ENCODE peak calls at places on chromosomes 3 and 15, in five cellular contexts. One of them, this sample, is unnamed.

GRCh38 chr3:75692061-75692460 is 27.9 kb downstream of the FRG2C start:
- DNase-seq in upper lobe of right lung: no peak
- DNase-seq in mammary epithelial cell: no peak
- DNase-seq in naive thymus-derived CD4-positive, alpha-beta T cell: no peak
- DNase-seq in PC-9: no peak
- DNase-seq in this sample: no peak

GRCh38 chr3:128548011-128548410 is 55.0 kb upstream of the GATA2 start:
- DNase-seq in naive thymus-derived CD4-positive, alpha-beta T cell: no peak
- DNase-seq in upper lobe of right lung: no peak
- DNase-seq in PC-9: no peak
- DNase-seq in mammary epithelial cell: no peak
- DNase-seq in this sample: no peak

GRCh38 chr3:125115640-125116039 is 59.8 kb upstream of the HEG1 start:
- DNase-seq in mammary epithelial cell: no peak
- DNase-seq in naive thymus-derived CD4-positive, alpha-beta T cell: no peak
- DNase-seq in upper lobe of right lung: no peak
- DNase-seq in PC-9: no peak
- DNase-seq in this sample: no peak

GRCh38 chr3:100420885-100421284 is 19.5 kb downstream of the LNP1 start:
- DNase-seq in mammary epithelial cell: no peak
- DNase-seq in naive thymus-derived CD4-positive, alpha-beta T cell: no peak
- DNase-seq in PC-9: no peak
- DNase-seq in upper lobe of right lung: no peak
- DNase-seq in this sample: no peak

GRCh38 chr3:177764377-177764912 is 567.2 kb upstream of the TBL1XR1 start:
- DNase-seq in mammary epithelial cell: no peak
- DNase-seq in PC-9: peak; percentile 30
- DNase-seq in upper lobe of right lung: no peak
- DNase-seq in naive thymus-derived CD4-positive, alpha-beta T cell: no peak
- DNase-seq in this sample: no peak

GRCh38 chr15:100266166-100266565 is 75.6 kb downstream of the ADAMTS17 start:
- DNase-seq in naive thymus-derived CD4-positive, alpha-beta T cell: no peak
- DNase-seq in PC-9: no peak
- DNase-seq in upper lobe of right lung: no peak
- DNase-seq in mammary epithelial cell: no peak
- DNase-seq in this sample: no peak

GRCh38 chr3:43892061-43892460 is 201.3 kb downstream of the ABHD5 start:
- DNase-seq in upper lobe of right lung: no peak
- DNase-seq in naive thymus-derived CD4-positive, alpha-beta T cell: no peak
- DNase-seq in PC-9: no peak
- DNase-seq in mammary epithelial cell: no peak
- DNase-seq in this sample: no peak

GRCh38 chr3:63387568-63387967 is 109.5 kb downstream of the SYNPR start:
- DNase-seq in PC-9: no peak
- DNase-seq in upper lobe of right lung: no peak
- DNase-seq in naive thymus-derived CD4-positive, alpha-beta T cell: no peak
- DNase-seq in mammary epithelial cell: peak; percentile 21
- DNase-seq in this sample: no peak

DNA sequence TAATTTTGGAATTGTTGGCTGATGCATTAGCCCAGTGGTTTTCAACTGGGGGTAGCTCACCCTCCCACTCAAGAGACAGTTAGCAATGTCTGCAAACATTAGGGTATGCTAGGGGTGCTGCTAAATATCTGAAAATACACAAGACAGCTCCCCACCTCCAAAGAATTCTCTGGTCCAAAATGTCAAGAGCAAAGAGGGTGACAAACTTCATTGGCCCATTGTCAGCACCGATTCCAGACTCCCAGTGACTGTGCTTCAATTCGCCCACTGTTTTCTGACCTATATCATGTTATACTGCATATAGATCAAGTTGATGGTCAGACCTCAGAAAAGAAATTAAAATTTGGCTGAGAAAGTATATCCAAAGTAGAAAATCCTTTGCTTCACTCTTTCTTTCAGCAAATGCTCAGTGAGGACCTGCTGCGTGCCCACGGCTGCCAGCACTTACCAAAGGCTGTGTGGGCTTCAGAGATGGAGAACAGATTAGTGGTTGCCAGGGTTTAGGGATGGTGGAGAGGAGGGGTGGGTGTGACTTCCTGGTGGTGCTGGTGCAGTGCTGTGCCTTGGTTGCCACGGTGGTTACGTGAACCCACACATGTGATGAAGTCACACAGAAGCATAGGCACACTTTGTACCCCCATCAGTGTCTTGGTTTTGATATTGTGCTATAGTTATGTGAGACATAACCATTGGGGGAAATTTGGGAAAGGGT is 204.0 kb downstream of the PLCL2 start:
- DNase-seq in upper lobe of right lung: no peak
- DNase-seq in naive thymus-derived CD4-positive, alpha-beta T cell: no peak
- DNase-seq in mammary epithelial cell: no peak
- DNase-seq in PC-9: no peak
- DNase-seq in this sample: no peak
- H3K4me3 ChIP-seq in upper lobe of right lung: no peak overlapping the region
- H3K4me3 ChIP-seq in naive thymus-derived CD4-positive, alpha-beta T cell: no peak overlapping the region
- H3K4me3 ChIP-seq in mammary epithelial cell: no peak overlapping the region
- H3K4me3 ChIP-seq in PC-9: no peak overlapping the region
- H3K4me3 ChIP-seq in this sample: no peak overlapping the region

GRCh38 chr3:59246719-59247401 is 197.0 kb upstream of the CFAP20DC start:
- DNase-seq in mammary epithelial cell: no peak
- DNase-seq in PC-9: no peak
- DNase-seq in upper lobe of right lung: no peak
- DNase-seq in naive thymus-derived CD4-positive, alpha-beta T cell: no peak
- DNase-seq in this sample: no peak

GRCh38 chr3:59244343-59244742 is 194.5 kb upstream of the CFAP20DC start:
- DNase-seq in naive thymus-derived CD4-positive, alpha-beta T cell: no peak
- DNase-seq in mammary epithelial cell: no peak
- DNase-seq in upper lobe of right lung: no peak
- DNase-seq in PC-9: no peak
- DNase-seq in this sample: no peak

GRCh38 chr3:59247402-59247841 is 197.6 kb upstream of the CFAP20DC start:
- DNase-seq in mammary epithelial cell: peak; percentile 68
- DNase-seq in PC-9: peak; percentile 57
- DNase-seq in upper lobe of right lung: no peak
- DNase-seq in naive thymus-derived CD4-positive, alpha-beta T cell: no peak
- DNase-seq in this sample: no peak

GRCh38 chr3:59245300-59245878 is 195.6 kb upstream of the CFAP20DC start:
- DNase-seq in naive thymus-derived CD4-positive, alpha-beta T cell: no peak
- DNase-seq in upper lobe of right lung: no peak
- DNase-seq in mammary epithelial cell: no peak
- DNase-seq in PC-9: no peak
- DNase-seq in this sample: no peak

GRCh38 chr3:59245879-59246501 is 196.2 kb upstream of the CFAP20DC start:
- DNase-seq in upper lobe of right lung: no peak
- DNase-seq in mammary epithelial cell: peak; percentile 79
- DNase-seq in PC-9: no peak
- DNase-seq in naive thymus-derived CD4-positive, alpha-beta T cell: no peak
- DNase-seq in this sample: no peak
- H3K27ac ChIP-seq in upper lobe of right lung: no peak overlapping the region
- H3K27ac ChIP-seq in mammary epithelial cell: peak overlapping the region; percentile 92
- H3K27ac ChIP-seq in PC-9: no peak overlapping the region
- H3K27ac ChIP-seq in naive thymus-derived CD4-positive, alpha-beta T cell: no peak overlapping the region
- H3K27ac ChIP-seq in this sample: no peak overlapping the region

GRCh38 chr3:71153753-71154152 is 429.8 kb downstream of the FOXP1 start:
- DNase-seq in upper lobe of right lung: no peak
- DNase-seq in mammary epithelial cell: no peak
- DNase-seq in PC-9: no peak
- DNase-seq in naive thymus-derived CD4-positive, alpha-beta T cell: no peak
- DNase-seq in this sample: no peak

GRCh38 chr3:71148455-71149060 is 435.0 kb downstream of the FOXP1 start:
- DNase-seq in mammary epithelial cell: no peak
- DNase-seq in upper lobe of right lung: no peak
- DNase-seq in PC-9: no peak
- DNase-seq in naive thymus-derived CD4-positive, alpha-beta T cell: no peak
- DNase-seq in this sample: no peak

GRCh38 chr3:71152039-71152891 is 431.3 kb downstream of the FOXP1 start:
- DNase-seq in mammary epithelial cell: no peak
- DNase-seq in naive thymus-derived CD4-positive, alpha-beta T cell: no peak
- DNase-seq in PC-9: no peak
- DNase-seq in upper lobe of right lung: no peak
- DNase-seq in this sample: no peak

GRCh38 chr3:71152892-71153265 is 430.6 kb downstream of the FOXP1 start:
- DNase-seq in upper lobe of right lung: no peak
- DNase-seq in PC-9: no peak
- DNase-seq in mammary epithelial cell: no peak
- DNase-seq in naive thymus-derived CD4-positive, alpha-beta T cell: no peak
- DNase-seq in this sample: no peak

DNA sequence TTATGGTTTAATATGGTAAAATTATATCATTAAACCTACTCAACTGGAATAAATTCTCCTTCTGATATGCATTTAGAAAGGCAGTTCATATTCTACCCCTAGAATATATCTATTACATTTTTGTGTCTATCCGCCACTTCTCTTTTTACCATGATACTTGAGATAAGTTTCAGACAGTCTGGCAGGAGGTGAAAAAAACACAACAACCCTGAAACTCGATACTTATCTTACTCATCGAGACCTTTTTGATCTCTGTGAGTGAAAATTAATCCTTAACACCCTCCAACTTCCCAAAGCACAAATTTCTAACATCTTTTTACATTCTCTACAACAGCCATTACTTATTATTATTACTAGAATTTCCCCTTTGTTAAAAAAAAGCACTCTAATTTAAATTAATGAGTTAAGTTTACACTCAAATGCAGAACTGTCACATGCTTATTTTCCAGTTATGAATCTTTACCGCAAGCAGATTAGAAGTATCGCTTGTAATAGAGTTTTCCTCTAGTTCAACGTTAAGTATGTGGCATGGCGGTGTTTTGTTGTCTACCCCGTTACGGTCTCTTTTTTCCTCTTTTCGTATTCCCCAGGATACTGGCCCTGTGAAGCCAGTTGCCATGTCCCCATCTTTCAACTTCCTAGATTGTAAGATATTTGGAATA is 433.1 kb downstream of the FOXP1 start:
- DNase-seq in naive thymus-derived CD4-positive, alpha-beta T cell: no peak
- DNase-seq in mammary epithelial cell: no peak
- DNase-seq in upper lobe of right lung: no peak
- DNase-seq in PC-9: no peak
- DNase-seq in this sample: no peak
- H3K4me1 ChIP-seq in naive thymus-derived CD4-positive, alpha-beta T cell: no peaks in the 10 kb centered on the region
- H3K4me1 ChIP-seq in mammary epithelial cell: no peaks in the 10 kb centered on the region
- H3K4me1 ChIP-seq in upper lobe of right lung: no peaks in the 10 kb centered on the region
- H3K4me1 ChIP-seq in PC-9: peaks cover 8% of the 10 kb centered on the region
- H3K4me1 ChIP-seq in this sample: peaks cover 5% of the 10 kb centered on the region

DNA sequence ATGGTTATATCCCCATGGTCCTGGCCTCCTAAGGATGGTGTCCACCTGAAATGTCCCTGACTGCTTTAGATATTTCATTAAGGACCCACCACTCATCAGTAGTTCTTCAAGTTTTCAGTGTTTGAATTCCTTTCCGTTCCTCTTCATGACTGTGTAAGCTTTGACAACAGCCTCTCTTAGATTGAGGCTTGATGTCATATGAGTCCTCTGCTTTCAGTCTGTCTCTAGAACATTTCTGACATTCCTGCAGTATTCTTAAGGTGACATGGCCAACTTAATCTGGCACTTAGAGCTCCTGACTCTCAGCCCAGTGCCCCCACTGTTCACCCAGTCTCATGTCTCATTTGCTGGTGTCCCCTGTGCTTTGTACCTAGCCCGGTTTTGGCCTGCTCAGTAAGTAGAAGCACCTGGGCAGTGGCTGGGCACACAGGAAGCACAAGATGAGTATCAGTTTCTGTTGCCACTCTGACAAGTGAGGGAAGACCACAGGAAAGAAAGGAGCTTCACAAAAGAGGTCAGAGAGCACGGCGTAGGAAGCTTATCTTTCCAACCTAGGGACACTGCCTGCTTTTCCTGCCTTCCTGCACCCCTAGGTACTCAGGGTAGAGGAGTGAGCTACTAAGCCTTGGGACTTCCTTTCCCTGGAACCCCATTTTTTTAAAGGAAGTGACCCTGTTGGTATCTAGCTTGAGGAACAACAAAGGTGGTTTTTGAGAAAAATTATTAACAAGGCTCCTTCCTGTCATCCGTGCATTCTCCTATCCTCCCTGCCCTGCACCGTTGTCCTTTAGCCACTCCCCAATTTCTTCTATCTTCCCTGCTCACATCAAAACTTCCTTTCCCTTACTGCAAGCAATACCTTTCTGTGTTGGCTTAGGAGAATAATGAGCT is 103.1 kb downstream of the KLHL25 start:
- DNase-seq in naive thymus-derived CD4-positive, alpha-beta T cell: no peak
- DNase-seq in upper lobe of right lung: no peak
- DNase-seq in PC-9: no peak
- DNase-seq in mammary epithelial cell: no peak
- DNase-seq in this sample: no peak
- H3K4me3 ChIP-seq in naive thymus-derived CD4-positive, alpha-beta T cell: peak overlapping the region; percentile 83
- H3K4me3 ChIP-seq in upper lobe of right lung: peak overlapping the region; percentile 30
- H3K4me3 ChIP-seq in PC-9: no peak overlapping the region
- H3K4me3 ChIP-seq in mammary epithelial cell: no peak overlapping the region
- H3K4me3 ChIP-seq in this sample: no peak overlapping the region

This sample was measured in iPS DF 6.9.